ENCODE peak calls at places on chromosomes 1 and 21, in five cellular contexts. D is LNCaP clone FGC, C is substantia nigra, K is astrocyte of the spinal cord, T is B cell. W is an unnamed sample.
A peak's percentile ranks its signal among the peaks of the same experiment; 100 is the strongest.

GRCh38 chr1:45621501-45621836 is 2.4 kb downstream of the CCDC17 start:
- DNase-seq in D (no peak), C (no peak), K (no peak), T (no peak), W (no peak)

GRCh38 chr21:38988211-38989096 is 182.7 kb downstream of the ETS2 start:
- DNase-seq in D (no peak), C (no peak), K (no peak), T (no peak), W (no peak)

GRCh38 chr1:159913451-159914192 is 11.7 kb downstream of the TAGLN2 start:
- DNase-seq in D (no peak), C (no peak), K (no peak), T (no peak), W (no peak)

GRCh38 chr1:164794310-164794709 is 235.3 kb downstream of the PBX1 start:
- DNase-seq in D (no peak), C (no peak), K (peak; percentile 96), T (no peak), W (no peak)

GRCh38 chr1:51897699-51898031 is 19.1 kb upstream of the NRDC start:
- DNase-seq in D (no peak), C (no peak), K (peak; percentile 82), T (no peak), W (no peak)

GRCh38 chr1:116104667-116105066 is 6.5 kb upstream of the MAB21L3 start:
- DNase-seq in D (no peak), C (no peak), K (no peak), T (no peak), W (no peak)

GRCh38 chr1:183019860-183020259 is 3.4 kb upstream of the LAMC1 start:
- DNase-seq in D (peak; percentile 86), C (no peak), K (peak; percentile 71), T (no peak), W (no peak)

GRCh38 chr1:30783244-30783915 is 25.8 kb upstream of the LAPTM5 start:
- DNase-seq in D (no peak), C (no peak), K (no peak), T (no peak), W (no peak)

GRCh38 chr1:183032122-183032921 is 9.1 kb downstream of the LAMC1 start:
- DNase-seq in D (no peak), C (no peak), K (peak; percentile 63), T (no peak), W (no peak)

GRCh38 chr21:34544032-34544496 is 32.1 kb upstream of the KCNE1 start:
- DNase-seq in D (peak; percentile 32), C (peak; percentile 9), K (peak; percentile 72), T (no peak), W (peak; percentile 51)

GRCh38 chr1:43531453-43531905 is 796 bp downstream of the PTPRF start:
- DNase-seq in D (no peak), C (no peak), K (no peak), T (no peak), W (no peak)

GRCh38 chr1:8663090-8663802 is 154.2 kb downstream of the RERE start:
- DNase-seq in D (no peak), C (no peak), K (no peak), T (no peak), W (no peak)

GRCh38 chr1:33255347-33256311 is 663 bp upstream of the ZNF362 start:
- DNase-seq in D (peak; percentile 57), C (peak; percentile 43), K (peak; percentile 35), T (peak; percentile 67), W (peak; percentile 73)

GRCh38 chr1:18941221-18942141 is 15.0 kb downstream of the IFFO2 start:
- DNase-seq in D (no peak), C (peak; percentile 90), K (peak; percentile 97), T (no peak), W (no peak)

GRCh38 chr1:151811181-151811580 is 6.0 kb upstream of the LINGO4 start:
- DNase-seq in D (no peak), C (no peak), K (no peak), T (no peak), W (no peak)

GRCh38 chr1:19222979-19223824 is 13.1 kb upstream of the UBR4 start:
- DNase-seq in D (no peak), C (no peak), K (peak; percentile 57), T (no peak), W (no peak)

GRCh38 chr1:241475688-241476087 is 43.9 kb downstream of the FH start:
- DNase-seq in D (no peak), C (no peak), K (no peak), T (no peak), W (no peak)

GRCh38 chr1:94020764-94021579 is 100.0 kb downstream of the ABCA4 start:
- DNase-seq in D (no peak), C (no peak), K (peak; percentile 91), T (no peak), W (no peak)

GRCh38 chr1:15424146-15424667 is 14.0 kb upstream of the CTRC start:
- DNase-seq in D (no peak), C (no peak), K (no peak), T (no peak), W (no peak)

GRCh38 chr1:246608616-246609376 is 42.5 kb downstream of the CNST start:
- DNase-seq in D (peak; percentile 100), C (no peak), K (peak; percentile 89), T (no peak), W (no peak)

GRCh38 chr1:221069178-221069903 is 190.1 kb downstream of the HLX start:
- DNase-seq in D (no peak), C (no peak), K (no peak), T (peak; percentile 85), W (no peak)

GRCh38 chr1:7749126-7749525 is 22.0 kb upstream of the VAMP3 start:
- DNase-seq in D (no peak), C (no peak), K (no peak), T (no peak), W (no peak)

GRCh38 chr1:246067432-246068021 is 439.6 kb downstream of the SMYD3 start:
- DNase-seq in D (no peak), C (no peak), K (no peak), T (no peak), W (no peak)

GRCh38 chr1:11940260-11940921 is 5.9 kb downstream of the PLOD1 start:
- DNase-seq in D (no peak), C (peak; percentile 73), K (peak; percentile 13), T (no peak), W (no peak)

GRCh38 chr1:244461254-244462071 is at the start of gene CATSPERE:
- DNase-seq in D (no peak), C (peak; percentile 68), K (peak; percentile 85), T (peak; percentile 80), W (peak; percentile 45)

GRCh38 chr1:236558069-236558468 is 34.3 kb downstream of the LGALS8 start:
- DNase-seq in D (no peak), C (no peak), K (no peak), T (no peak), W (no peak)

GRCh38 chr1:15146971-15147376 is 6.6 kb upstream of the TMEM51 start:
- DNase-seq in D (no peak), C (no peak), K (no peak), T (no peak), W (no peak)

GRCh38 chr1:11054666-11055065 is 5.2 kb downstream of the SRM start:
- DNase-seq in D (no peak), C (no peak), K (no peak), T (no peak), W (no peak)

GRCh38 chr1:153697191-153697872 is 18.8 kb downstream of the NPR1 start:
- DNase-seq in D (no peak), C (no peak), K (no peak), T (no peak), W (peak; percentile 91)